ENCODE peak calls at places on chromosomes 6 and 20, in five cellular contexts. A, S, E, Z and Q are unnamed samples. For H3K27me3, the result is how much of the 10 kb centered on the place peaks cover.

GRCh38 chr20:37081717-37082289 is 14.0 kb downstream of the RBL1 start:
- DNase-seq in E (peak), S (no peak), A (no peak), Z (peak), Q (no peak)

GRCh38 chr20:53692465-53693067 is 98.9 kb upstream of the ZNF217 start:
- DNase-seq in Z (no peak), A (no peak), E (peak), S (no peak), Q (no peak)

GRCh38 chr20:37821691-37822655 is 81.0 kb upstream of the VSTM2L start:
- DNase-seq in E (no peak), A (no peak), Z (no peak), S (no peak), Q (no peak)

GRCh38 chr6:150247803-150248202 is 105.0 kb downstream of the PPP1R14C start:
- DNase-seq in E (no peak), Z (no peak), S (no peak), A (no peak), Q (no peak)

GRCh38 chr6:90770778-90771177 is 183.9 kb upstream of the MAP3K7 start:
- DNase-seq in S (no peak), Z (no peak), E (no peak), A (no peak), Q (no peak)

GRCh38 chr6:112979830-112980229 is 632.7 kb downstream of the RFPL4B start:
- DNase-seq in S (no peak), Z (no peak), A (no peak), E (no peak), Q (peak)

GRCh38 chr20:8355453-8355852 is 223.4 kb downstream of the PLCB1 start:
- DNase-seq in S (no peak), E (no peak), A (no peak), Z (no peak), Q (no peak)

GRCh38 chr6:125930810-125931418 is 25.7 kb upstream of the HINT3 start:
- DNase-seq in S (no peak), Z (no peak), A (no peak), E (no peak), Q (no peak)

GRCh38 chr20:57195023-57195758 is 71.2 kb downstream of the BMP7 start:
- DNase-seq in A (no peak), S (no peak), Z (no peak), E (no peak), Q (no peak)

GRCh38 chr6:18978330-18979128 is 591.4 kb downstream of the RNF144B start:
- DNase-seq in A (peak), E (no peak), Z (peak), S (no peak), Q (no peak)

GRCh38 chr6:29811377-29811776 is 16.2 kb upstream of the HLA-G start:
- DNase-seq in S (no peak), E (no peak), Z (no peak), A (no peak), Q (no peak)

GRCh38 chr20:1567392-1568165 is 10.1 kb upstream of the SIRPD start:
- DNase-seq in S (no peak), E (no peak), Z (peak), A (no peak), Q (peak)

GRCh38 chr6:44432227-44432626 is 44.7 kb downstream of the CDC5L start:
- DNase-seq in S (no peak), E (no peak), Z (no peak), A (no peak), Q (no peak)

GRCh38 chr6:133587841-133588240 is 301.1 kb upstream of the TCF21 start:
- DNase-seq in Z (no peak), E (no peak), S (no peak), A (no peak), Q (peak)

GRCh38 chr20:23237166-23237565 is 113.4 kb upstream of the NXT1 start:
- DNase-seq in A (no peak), E (no peak), Z (no peak), S (no peak), Q (no peak)

GRCh38 chr6:155936127-155936526 is 480.5 kb upstream of the NOX3 start:
- DNase-seq in S (no peak), Z (no peak), A (no peak), E (no peak), Q (no peak)

GRCh38 chr6:35318200-35318844 is 20.7 kb downstream of the DEF6 start:
- DNase-seq in A (peak), S (peak), E (peak), Z (peak), Q (no peak)

GRCh38 chr6:19052219-19052618 is 665.1 kb downstream of the RNF144B start:
- DNase-seq in E (no peak), S (no peak), Z (no peak), A (no peak), Q (peak)

GRCh38 chr20:25248501-25249172 is 752 bp downstream of the PYGB start:
- DNase-seq in A (peak), S (peak), Z (peak), E (no peak), Q (no peak)

GRCh38 chr6:109258129-109258528 is 124.1 kb downstream of the CD164 start:
- DNase-seq in A (no peak), S (no peak), Z (no peak), E (no peak), Q (no peak)

GRCh38 chr20:52812231-52812847 is 159.8 kb upstream of the TSHZ2 start:
- DNase-seq in E (no peak), Z (peak), S (no peak), A (no peak), Q (no peak)

GRCh38 chr6:17204548-17204947 is 76.6 kb upstream of the RBM24 start:
- DNase-seq in E (no peak), A (no peak), Z (no peak), S (no peak), Q (no peak)

GRCh38 chr20:63097336-63097831 is 90.6 kb upstream of the BHLHE23 start:
- DNase-seq in S (peak), E (no peak), A (no peak), Z (no peak), Q (no peak)

GRCh38 chr20:3202965-3203314 is 1.5 kb downstream of the DDRGK1 start:
- DNase-seq in E (no peak), S (no peak), Z (no peak), A (no peak), Q (no peak)

GRCh38 chr20:3203315-3204123 is 963 bp downstream of the DDRGK1 start:
- DNase-seq in E (no peak), Z (peak), S (no peak), A (peak), Q (no peak)

GRCh38 chr20:3209023-3209945 is at the start of gene ITPA:
- DNase-seq in A (peak), E (peak), S (peak), Z (peak), Q (no peak)

GRCh38 chr20:3199976-3200755 is 4.3 kb downstream of the DDRGK1 start:
- DNase-seq in Z (no peak), A (no peak), E (no peak), S (no peak), Q (no peak)

DNA sequence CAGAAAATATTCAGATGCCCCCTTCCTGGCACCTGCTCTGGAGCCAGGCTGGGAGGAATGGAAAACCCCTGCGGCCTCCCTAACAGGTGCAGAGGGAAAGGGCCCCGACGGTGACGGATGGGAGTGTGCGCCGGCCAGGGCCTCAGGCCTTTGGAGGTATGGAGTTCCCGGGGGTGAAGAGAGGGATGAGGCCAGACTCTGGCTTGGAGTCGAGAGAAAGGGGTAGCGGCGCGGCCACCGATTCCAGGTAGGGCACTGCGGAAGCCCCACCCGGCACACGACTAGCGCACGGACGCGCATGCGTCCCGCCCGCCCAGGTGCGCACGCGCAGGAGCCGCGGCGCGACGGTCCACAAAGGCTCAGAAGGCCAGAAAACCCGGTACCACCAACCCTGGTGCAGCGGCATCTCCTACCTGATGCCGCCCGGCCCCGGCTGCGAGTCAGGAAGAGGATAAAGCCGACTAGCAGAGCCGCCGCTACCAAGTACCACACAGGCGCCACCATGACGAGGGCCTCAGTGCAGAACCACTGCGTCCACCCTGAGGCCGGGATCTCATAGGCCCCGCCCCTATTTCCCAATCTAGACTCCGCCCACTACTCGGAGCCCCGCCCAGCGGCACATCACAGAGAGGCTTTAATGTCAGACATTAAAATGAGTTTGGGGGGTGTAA is at the start of gene DDRGK1:
- DNase-seq in S (peak), Z (peak), E (peak), A (peak), Q (peak)
- TF ChIP-seq CTCF in S (no peak), Z (no peak), E (no peak), A (no peak), Q (no peak)

DNA sequence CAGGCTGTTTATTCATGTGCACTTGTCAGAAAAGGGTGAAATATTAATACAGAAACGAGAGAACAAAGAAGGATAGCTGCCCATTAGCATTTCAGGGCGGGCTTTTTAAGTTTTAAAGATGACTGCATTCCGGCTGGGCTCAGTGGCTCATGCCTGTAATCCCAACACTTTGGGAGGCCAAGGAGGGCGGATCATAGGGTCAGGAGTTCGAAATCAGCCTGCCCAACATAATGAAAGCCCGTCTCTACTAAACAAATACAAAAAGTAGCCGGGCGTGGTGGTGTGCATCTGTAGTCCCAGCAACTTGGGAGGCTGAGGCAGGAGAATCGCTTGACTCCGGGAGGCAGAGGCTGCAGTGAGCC is 130.5 kb downstream of the HFE start:
- DNase-seq in E (no peak), S (no peak), Z (peak), A (no peak), Q (peak)
- H3K27me3 ChIP-seq in E (under half), S (half or more), Z (under half), A (under half), Q (under half)

DNA sequence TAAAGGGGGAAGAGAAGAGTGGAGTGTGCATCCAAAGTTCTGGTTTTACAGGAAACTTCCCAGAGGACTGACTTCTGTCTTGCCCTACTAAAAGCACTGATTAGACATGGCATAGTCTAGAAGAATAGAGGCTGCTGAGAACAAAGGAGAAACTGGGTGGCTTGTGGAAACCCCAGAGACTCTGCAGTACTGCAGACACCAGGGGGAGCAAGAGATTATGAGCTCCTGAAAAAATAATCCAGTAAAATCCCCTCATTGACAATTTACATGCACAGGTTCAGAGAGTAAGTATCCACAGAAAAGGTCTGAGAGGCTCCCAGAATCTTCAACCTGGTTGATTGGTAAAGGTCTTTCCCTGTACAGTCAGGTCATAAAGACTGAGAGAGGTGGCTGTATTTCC is 48.7 kb upstream of the CLVS2 start:
- DNase-seq in Z (peak), E (no peak), A (no peak), S (no peak), Q (peak)
- TF ChIP-seq CTCF in Z (peak), E (no peak), A (no peak), S (peak), Q (peak)

GRCh38 chr6:34234667-34235604 is 1.7 kb upstream of the HMGA1 start:
- DNase-seq in E (no peak), S (no peak), A (no peak), Z (peak), Q (no peak)
- H3K27me3 ChIP-seq in E (under half), S (under half), A (under half), Z (under half), Q (under half)

GRCh38 chr6:3659748-3660147 is 91.8 kb downstream of the PXDC1 start:
- DNase-seq in A (no peak), E (no peak), S (no peak), Z (no peak), Q (no peak)

GRCh38 chr6:3663811-3664210 is 87.7 kb downstream of the PXDC1 start:
- DNase-seq in S (no peak), A (no peak), E (no peak), Z (no peak), Q (no peak)

GRCh38 chr6:3660473-3660872 is 91.0 kb downstream of the PXDC1 start:
- DNase-seq in A (no peak), E (no peak), Z (no peak), S (no peak), Q (no peak)

GRCh38 chr6:3663081-3663480 is 88.4 kb downstream of the PXDC1 start:
- DNase-seq in A (no peak), S (no peak), E (no peak), Z (no peak), Q (no peak)

GRCh38 chr6:3661390-3661789 is 90.1 kb downstream of the PXDC1 start:
- DNase-seq in S (no peak), E (no peak), A (no peak), Z (no peak), Q (no peak)
- TF ChIP-seq CTCF in S (no peak), E (no peak), A (no peak), Z (no peak), Q (no peak)

GRCh38 chr6:14759976-14760672 is 485.7 kb upstream of the JARID2 start:
- DNase-seq in S (no peak), A (no peak), Z (no peak), E (no peak), Q (no peak)
- H3K27me3 ChIP-seq in S (under half), A (under half), Z (under half), E (under half), Q (under half)